ENCODE peak calls at places on chromosomes 1 and 21, in eight cellular contexts. One of them, this sample, is unnamed.

GRCh38 chr1:221718391-221719277 is 23.3 kb downstream of the DUSP10 start:
- DNase-seq in NCI-H2029: no peak
- DNase-seq in astrocyte of the hippocampus: peak
- DNase-seq in stromal cell of bone marrow: peak
- DNase-seq in Karpas-422: no peak
- DNase-seq in stimulated activated effector memory CD8-positive, alpha-beta T cell treated with anti-CD3 and anti-CD28 coated beads, Interleukin-12 subunit alpha, Interleukin-12 subunit beta, amount 100 ng/mL, for 72 hours: no peak
- DNase-seq in nephron progenitor cell: no peak
- DNase-seq in activated CD4-positive, alpha-beta T cell treated with anti-CD3 and anti-CD28 coated beads, Interleukin-2, amount 50 U/mL, for 1 hour: no peak
- DNase-seq in this sample: no peak

GRCh38 chr1:4447778-4448360 is 206.5 kb upstream of the AJAP1 start:
- DNase-seq in NCI-H2029: no peak
- DNase-seq in astrocyte of the hippocampus: no peak
- DNase-seq in stromal cell of bone marrow: no peak
- DNase-seq in Karpas-422: no peak
- DNase-seq in stimulated activated effector memory CD8-positive, alpha-beta T cell treated with anti-CD3 and anti-CD28 coated beads, Interleukin-12 subunit alpha, Interleukin-12 subunit beta, amount 100 ng/mL, for 72 hours: no peak
- DNase-seq in nephron progenitor cell: no peak
- DNase-seq in activated CD4-positive, alpha-beta T cell treated with anti-CD3 and anti-CD28 coated beads, Interleukin-2, amount 50 U/mL, for 1 hour: no peak
- DNase-seq in this sample: no peak

GRCh38 chr1:230084408-230085177 is 17.6 kb downstream of the GALNT2 start:
- DNase-seq in NCI-H2029: no peak
- DNase-seq in astrocyte of the hippocampus: peak
- DNase-seq in stromal cell of bone marrow: peak
- DNase-seq in Karpas-422: no peak
- DNase-seq in stimulated activated effector memory CD8-positive, alpha-beta T cell treated with anti-CD3 and anti-CD28 coated beads, Interleukin-12 subunit alpha, Interleukin-12 subunit beta, amount 100 ng/mL, for 72 hours: peak
- DNase-seq in nephron progenitor cell: no peak
- DNase-seq in activated CD4-positive, alpha-beta T cell treated with anti-CD3 and anti-CD28 coated beads, Interleukin-2, amount 50 U/mL, for 1 hour: no peak
- DNase-seq in this sample: no peak

GRCh38 chr1:7420706-7421105 is 350.4 kb upstream of the VAMP3 start:
- DNase-seq in NCI-H2029: no peak
- DNase-seq in astrocyte of the hippocampus: peak
- DNase-seq in stromal cell of bone marrow: no peak
- DNase-seq in Karpas-422: no peak
- DNase-seq in stimulated activated effector memory CD8-positive, alpha-beta T cell treated with anti-CD3 and anti-CD28 coated beads, Interleukin-12 subunit alpha, Interleukin-12 subunit beta, amount 100 ng/mL, for 72 hours: no peak
- DNase-seq in nephron progenitor cell: no peak
- DNase-seq in activated CD4-positive, alpha-beta T cell treated with anti-CD3 and anti-CD28 coated beads, Interleukin-2, amount 50 U/mL, for 1 hour: no peak
- DNase-seq in this sample: no peak

GRCh38 chr1:160544647-160545046 is 21.6 kb upstream of the SLAMF6 start:
- DNase-seq in NCI-H2029: no peak
- DNase-seq in astrocyte of the hippocampus: peak
- DNase-seq in stromal cell of bone marrow: no peak
- DNase-seq in Karpas-422: peak
- DNase-seq in stimulated activated effector memory CD8-positive, alpha-beta T cell treated with anti-CD3 and anti-CD28 coated beads, Interleukin-12 subunit alpha, Interleukin-12 subunit beta, amount 100 ng/mL, for 72 hours: no peak
- DNase-seq in nephron progenitor cell: no peak
- DNase-seq in activated CD4-positive, alpha-beta T cell treated with anti-CD3 and anti-CD28 coated beads, Interleukin-2, amount 50 U/mL, for 1 hour: no peak
- DNase-seq in this sample: no peak

GRCh38 chr1:168261390-168261789 is 19.3 kb upstream of the TBX19 start:
- DNase-seq in NCI-H2029: no peak
- DNase-seq in astrocyte of the hippocampus: peak
- DNase-seq in stromal cell of bone marrow: peak
- DNase-seq in Karpas-422: no peak
- DNase-seq in stimulated activated effector memory CD8-positive, alpha-beta T cell treated with anti-CD3 and anti-CD28 coated beads, Interleukin-12 subunit alpha, Interleukin-12 subunit beta, amount 100 ng/mL, for 72 hours: no peak
- DNase-seq in nephron progenitor cell: no peak
- DNase-seq in activated CD4-positive, alpha-beta T cell treated with anti-CD3 and anti-CD28 coated beads, Interleukin-2, amount 50 U/mL, for 1 hour: no peak
- DNase-seq in this sample: no peak

GRCh38 chr1:197750366-197750765 is 24.9 kb downstream of the DENND1B start:
- DNase-seq in NCI-H2029: no peak
- DNase-seq in astrocyte of the hippocampus: no peak
- DNase-seq in stromal cell of bone marrow: no peak
- DNase-seq in Karpas-422: no peak
- DNase-seq in stimulated activated effector memory CD8-positive, alpha-beta T cell treated with anti-CD3 and anti-CD28 coated beads, Interleukin-12 subunit alpha, Interleukin-12 subunit beta, amount 100 ng/mL, for 72 hours: no peak
- DNase-seq in nephron progenitor cell: no peak
- DNase-seq in activated CD4-positive, alpha-beta T cell treated with anti-CD3 and anti-CD28 coated beads, Interleukin-2, amount 50 U/mL, for 1 hour: no peak
- DNase-seq in this sample: no peak

GRCh38 chr1:174818951-174819350 is 180.8 kb upstream of the CACYBP start:
- DNase-seq in NCI-H2029: no peak
- DNase-seq in astrocyte of the hippocampus: peak
- DNase-seq in stromal cell of bone marrow: no peak
- DNase-seq in Karpas-422: no peak
- DNase-seq in stimulated activated effector memory CD8-positive, alpha-beta T cell treated with anti-CD3 and anti-CD28 coated beads, Interleukin-12 subunit alpha, Interleukin-12 subunit beta, amount 100 ng/mL, for 72 hours: no peak
- DNase-seq in nephron progenitor cell: no peak
- DNase-seq in activated CD4-positive, alpha-beta T cell treated with anti-CD3 and anti-CD28 coated beads, Interleukin-2, amount 50 U/mL, for 1 hour: no peak
- DNase-seq in this sample: no peak

GRCh38 chr1:37498872-37499617 is 15.5 kb downstream of the MEAF6 start:
- DNase-seq in NCI-H2029: peak
- DNase-seq in astrocyte of the hippocampus: peak
- DNase-seq in stromal cell of bone marrow: peak
- DNase-seq in Karpas-422: no peak
- DNase-seq in stimulated activated effector memory CD8-positive, alpha-beta T cell treated with anti-CD3 and anti-CD28 coated beads, Interleukin-12 subunit alpha, Interleukin-12 subunit beta, amount 100 ng/mL, for 72 hours: no peak
- DNase-seq in nephron progenitor cell: no peak
- DNase-seq in activated CD4-positive, alpha-beta T cell treated with anti-CD3 and anti-CD28 coated beads, Interleukin-2, amount 50 U/mL, for 1 hour: no peak
- DNase-seq in this sample: no peak

GRCh38 chr21:41664881-41665765 is 101.7 kb downstream of the RIPK4 start:
- DNase-seq in NCI-H2029: no peak
- DNase-seq in astrocyte of the hippocampus: peak
- DNase-seq in stromal cell of bone marrow: peak
- DNase-seq in Karpas-422: no peak
- DNase-seq in stimulated activated effector memory CD8-positive, alpha-beta T cell treated with anti-CD3 and anti-CD28 coated beads, Interleukin-12 subunit alpha, Interleukin-12 subunit beta, amount 100 ng/mL, for 72 hours: no peak
- DNase-seq in nephron progenitor cell: no peak
- DNase-seq in activated CD4-positive, alpha-beta T cell treated with anti-CD3 and anti-CD28 coated beads, Interleukin-2, amount 50 U/mL, for 1 hour: no peak
- DNase-seq in this sample: no peak

GRCh38 chr1:45403298-45404079 is 63.2 kb upstream of the MUTYH start:
- DNase-seq in NCI-H2029: peak
- DNase-seq in astrocyte of the hippocampus: no peak
- DNase-seq in stromal cell of bone marrow: no peak
- DNase-seq in Karpas-422: no peak
- DNase-seq in stimulated activated effector memory CD8-positive, alpha-beta T cell treated with anti-CD3 and anti-CD28 coated beads, Interleukin-12 subunit alpha, Interleukin-12 subunit beta, amount 100 ng/mL, for 72 hours: no peak
- DNase-seq in nephron progenitor cell: no peak
- DNase-seq in activated CD4-positive, alpha-beta T cell treated with anti-CD3 and anti-CD28 coated beads, Interleukin-2, amount 50 U/mL, for 1 hour: no peak
- DNase-seq in this sample: no peak

GRCh38 chr21:41236361-41236973 is 68.5 kb downstream of the BACE2 start:
- DNase-seq in NCI-H2029: no peak
- DNase-seq in astrocyte of the hippocampus: no peak
- DNase-seq in stromal cell of bone marrow: no peak
- DNase-seq in Karpas-422: no peak
- DNase-seq in stimulated activated effector memory CD8-positive, alpha-beta T cell treated with anti-CD3 and anti-CD28 coated beads, Interleukin-12 subunit alpha, Interleukin-12 subunit beta, amount 100 ng/mL, for 72 hours: no peak
- DNase-seq in nephron progenitor cell: no peak
- DNase-seq in activated CD4-positive, alpha-beta T cell treated with anti-CD3 and anti-CD28 coated beads, Interleukin-2, amount 50 U/mL, for 1 hour: no peak
- DNase-seq in this sample: no peak

GRCh38 chr1:40984066-40984465 is 4.6 kb downstream of the CTPS1 start:
- DNase-seq in NCI-H2029: no peak
- DNase-seq in astrocyte of the hippocampus: peak
- DNase-seq in stromal cell of bone marrow: no peak
- DNase-seq in Karpas-422: no peak
- DNase-seq in stimulated activated effector memory CD8-positive, alpha-beta T cell treated with anti-CD3 and anti-CD28 coated beads, Interleukin-12 subunit alpha, Interleukin-12 subunit beta, amount 100 ng/mL, for 72 hours: no peak
- DNase-seq in nephron progenitor cell: no peak
- DNase-seq in activated CD4-positive, alpha-beta T cell treated with anti-CD3 and anti-CD28 coated beads, Interleukin-2, amount 50 U/mL, for 1 hour: no peak
- DNase-seq in this sample: no peak